ENCODE peak calls at places on chromosome 5, in six cellular contexts. C is endothelial cell, N is caudate nucleus, B is AG08396, G is SJSA1, T is NCI-H187. M is an unnamed sample.

GRCh38 chr5:67245259-67245846 is 48.8 kb upstream of the CD180 start:
- DNase-seq in C (no peak), N (no peak), B (no peak), G (no peak), T (no peak), M (no peak)

GRCh38 chr5:181189962-181190710 is 14.9 kb downstream of the TRIM7 start:
- DNase-seq in C (peak; percentile 34), N (no peak), B (no peak), G (peak; percentile 46), T (no peak), M (no peak)

GRCh38 chr5:167592114-167592513 is 699.3 kb upstream of the WWC1 start:
- DNase-seq in C (no peak), N (no peak), B (no peak), G (peak; percentile 45), T (no peak), M (no peak)

GRCh38 chr5:102545175-102545574 is 46.4 kb upstream of the SLCO6A1 start:
- DNase-seq in C (peak; percentile 64), N (no peak), B (no peak), G (no peak), T (no peak), M (peak; percentile 55)

GRCh38 chr5:151080620-151081425 is at the start of gene TNIP1:
- DNase-seq in C (peak; percentile 86), N (peak; percentile 88), B (peak; percentile 97), G (peak; percentile 100), T (peak; percentile 77), M (peak; percentile 92)

GRCh38 chr5:92969781-92970237 is 611.2 kb downstream of the NR2F1-AS1 start:
- DNase-seq in C (no peak), N (peak; percentile 39), B (no peak), G (no peak), T (no peak), M (no peak)

GRCh38 chr5:35863159-35863558 is 6.5 kb downstream of the IL7R start:
- DNase-seq in C (no peak), N (no peak), B (no peak), G (no peak), T (no peak), M (no peak)

GRCh38 chr5:106142131-106142530 is 1528.6 kb downstream of the EFNA5 start:
- DNase-seq in C (no peak), N (no peak), B (no peak), G (no peak), T (no peak), M (no peak)

GRCh38 chr5:5881294-5881693 is 458.8 kb downstream of the ICE1 start:
- DNase-seq in C (peak; percentile 35), N (no peak), B (no peak), G (no peak), T (no peak), M (peak; percentile 86)

GRCh38 chr5:157457391-157457790 is 2.6 kb upstream of the NIPAL4 start:
- DNase-seq in C (no peak), N (no peak), B (no peak), G (no peak), T (no peak), M (no peak)